ENCODE peak calls at places on chromosomes 7 and 10, in six cellular contexts. E is HepG2, G is GM12878, M is H1, O is GM12892, W is SK-N-SH. Y is an unnamed sample.

GRCh38 chr7:77222065-77222464 is 22.4 kb upstream of the FGL2 start:
- DNase-seq in G (no peak), M (no peak), E (no peak), O (no peak), W (no peak), Y (no peak)

GRCh38 chr7:138663741-138664710 is 37.1 kb downstream of the SVOPL start:
- DNase-seq in E (no peak), O (no peak), G (no peak), M (peak), W (peak), Y (no peak)

GRCh38 chr7:85030893-85031292 is 156.0 kb downstream of the SEMA3D start:
- DNase-seq in O (no peak), E (peak), W (peak), M (no peak), G (no peak), Y (no peak)

GRCh38 chr10:104688251-104688650 is 47.2 kb downstream of the SORCS3 start:
- DNase-seq in W (no peak), O (no peak), E (no peak), M (peak), G (no peak), Y (no peak)

GRCh38 chr10:24446739-24447138 is 237.8 kb downstream of the KIAA1217 start:
- DNase-seq in M (no peak), O (no peak), E (no peak), W (no peak), G (no peak), Y (no peak)

GRCh38 chr7:117124585-117125220 is 171.4 kb downstream of the ST7 start:
- DNase-seq in G (peak), M (no peak), W (peak), O (no peak), E (peak), Y (no peak)

GRCh38 chr10:71795248-71795647 is 21.9 kb upstream of the VSIR start:
- DNase-seq in O (no peak), G (no peak), E (no peak), M (peak), W (no peak), Y (no peak)

GRCh38 chr10:78180306-78180705 is 146.6 kb downstream of the RPS24 start:
- DNase-seq in E (no peak), M (no peak), W (no peak), G (no peak), O (no peak), Y (no peak)

GRCh38 chr7:155509725-155510551 is 36.4 kb downstream of the CNPY1 start:
- DNase-seq in W (no peak), M (peak), O (no peak), G (no peak), E (no peak), Y (no peak)

GRCh38 chr10:111108441-111108840 is 31.6 kb downstream of the ADRA2A start:
- DNase-seq in G (no peak), M (no peak), W (no peak), E (no peak), O (no peak), Y (no peak)

GRCh38 chr10:105538933-105539332 is 897.8 kb downstream of the SORCS3 start:
- DNase-seq in G (no peak), E (no peak), M (peak), W (no peak), O (no peak), Y (no peak)

GRCh38 chr10:84179059-84179710 is 5.6 kb downstream of the GPR15LG start:
- DNase-seq in M (no peak), W (peak), O (no peak), E (no peak), G (no peak), Y (no peak)

GRCh38 chr7:38681882-38682281 is 50.7 kb upstream of the AMPH start:
- DNase-seq in M (no peak), O (no peak), W (no peak), G (no peak), E (no peak), Y (no peak)

GRCh38 chr7:18257711-18258110 is 230.1 kb upstream of the PRPS1L1 start:
- DNase-seq in G (no peak), E (no peak), W (no peak), O (no peak), M (no peak), Y (no peak)

GRCh38 chr7:87000344-87000743 is 59.1 kb downstream of the ELAPOR2 start:
- DNase-seq in E (no peak), G (no peak), O (no peak), W (no peak), M (no peak), Y (no peak)

GRCh38 chr7:74097937-74098614 is 14.5 kb downstream of the LIMK1 start:
- DNase-seq in W (peak), E (no peak), M (no peak), O (no peak), G (no peak), Y (no peak)

GRCh38 chr10:97499561-97500296 is 1.0 kb downstream of the UBTD1 start:
- DNase-seq in M (no peak), G (no peak), W (peak), E (no peak), O (no peak), Y (no peak)

GRCh38 chr7:27251136-27251512 is 8.5 kb downstream of the EVX1 start:
- DNase-seq in O (no peak), E (no peak), G (no peak), M (no peak), W (no peak), Y (no peak)
- TF ChIP-seq TAF1 in O (no peak), E (no peak), G (no peak), M (no peak), W (no peak), Y (no peak)

GRCh38 chr10:63825766-63826165 is 304.6 kb downstream of the REEP3 start:
- DNase-seq in G (no peak), M (no peak), O (no peak), W (no peak), E (no peak), Y (no peak)

GRCh38 chr10:63825111-63825510 is 303.9 kb downstream of the REEP3 start:
- DNase-seq in G (no peak), W (no peak), E (no peak), O (no peak), M (no peak), Y (no peak)

GRCh38 chr10:63819753-63820347 is 298.6 kb downstream of the REEP3 start:
- DNase-seq in W (peak), O (no peak), G (no peak), E (peak), M (peak), Y (no peak)

DNA sequence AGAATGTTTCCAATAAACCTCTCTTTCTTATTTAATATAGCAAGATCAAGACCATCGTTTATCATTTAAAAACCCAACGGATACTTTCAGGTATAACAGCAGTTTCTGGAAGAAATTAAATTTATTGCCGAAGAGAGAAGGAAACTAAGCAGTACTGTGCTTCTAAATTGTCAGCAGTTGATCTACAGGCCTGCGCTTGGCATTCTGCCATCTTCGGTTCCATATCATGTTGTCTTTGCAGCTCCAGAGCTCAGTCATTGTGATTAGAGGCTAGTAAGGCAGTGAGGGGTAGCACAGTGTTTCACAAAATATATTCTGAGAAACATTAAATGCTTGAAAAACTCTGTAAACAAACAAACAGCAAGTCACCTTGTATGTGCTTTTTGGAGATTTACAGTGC is 301.3 kb downstream of the REEP3 start:
- DNase-seq in M (no peak), G (no peak), O (no peak), E (no peak), W (no peak), Y (no peak)
- TF ChIP-seq TAF1 in M (no peak), G (no peak), O (no peak), E (no peak), W (no peak), Y (no peak)

GRCh38 chr10:3468919-3469638 is 296.5 kb upstream of the PITRM1 start:
- DNase-seq in G (no peak), M (no peak), E (no peak), O (no peak), W (no peak), Y (no peak)
- TF ChIP-seq TAF1 in G (no peak), M (no peak), E (no peak), O (no peak), W (no peak), Y (no peak)

GRCh38 chr7:127657500-127657899 is 5.5 kb downstream of the SND1 start:
- DNase-seq in W (no peak), G (no peak), O (no peak), E (no peak), M (no peak), Y (no peak)

GRCh38 chr7:127652333-127653248 is 597 bp downstream of the SND1 start:
- DNase-seq in W (no peak), O (no peak), G (no peak), E (no peak), M (no peak), Y (peak)

GRCh38 chr7:127653396-127653795 is 1.4 kb downstream of the SND1 start:
- DNase-seq in O (no peak), E (no peak), M (no peak), W (no peak), G (no peak), Y (no peak)

GRCh38 chr7:127655720-127656119 is 3.7 kb downstream of the SND1 start:
- DNase-seq in G (no peak), W (no peak), E (no peak), O (no peak), M (no peak), Y (no peak)

GRCh38 chr7:127654404-127655392 is 2.7 kb downstream of the SND1 start:
- DNase-seq in W (no peak), G (no peak), E (no peak), O (no peak), M (no peak), Y (no peak)
- TF ChIP-seq TAF1 in W (no peak), G (no peak), E (no peak), O (no peak), M (no peak), Y (no peak)

DNA sequence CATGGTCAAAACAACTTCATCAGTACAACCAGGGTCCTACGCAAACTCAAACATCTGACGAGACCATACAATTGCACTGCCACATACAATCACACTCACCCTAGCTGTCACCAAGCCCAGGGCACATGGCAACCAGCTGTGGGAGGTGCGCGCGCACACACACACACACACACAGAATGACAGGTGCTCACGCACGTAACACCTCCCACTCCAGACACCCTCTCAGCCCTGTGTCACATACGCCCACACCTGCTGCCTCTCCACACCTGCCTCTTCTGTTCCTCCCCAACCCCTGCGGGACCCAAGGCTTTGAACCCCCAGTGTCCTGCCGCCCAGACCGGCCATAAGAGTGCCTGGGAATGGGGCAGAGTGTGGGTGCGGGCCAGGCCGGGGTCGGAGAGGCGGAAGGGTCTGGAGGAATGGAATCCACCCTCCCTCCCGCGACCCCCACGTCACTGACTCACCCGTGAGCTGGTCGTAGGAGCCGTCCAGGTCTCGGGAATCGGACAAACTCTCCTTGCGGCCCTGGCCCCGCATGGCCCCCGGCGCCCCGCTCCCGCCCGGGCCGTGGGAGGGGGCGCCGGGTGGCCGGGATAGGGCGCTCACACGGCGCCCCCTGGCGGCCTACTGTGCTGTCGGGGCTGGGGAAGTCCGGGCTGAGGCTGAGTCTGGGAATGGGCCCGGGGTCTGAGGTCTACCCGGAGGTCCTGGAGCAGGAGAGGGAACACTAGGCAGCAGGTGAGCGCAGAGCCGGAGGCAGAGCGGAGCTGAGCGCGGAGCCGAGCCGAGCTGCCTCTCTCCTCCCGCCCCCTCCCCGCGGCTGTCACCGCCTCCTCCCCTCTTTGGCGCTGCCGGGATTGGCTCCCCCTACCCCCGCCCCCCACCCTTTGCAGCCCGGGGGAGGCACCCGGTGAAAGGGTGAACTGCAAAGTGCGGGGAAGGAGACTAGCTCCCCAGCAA is at the start of gene KCNIP2:
- DNase-seq in W (peak), G (no peak), E (no peak), M (peak), O (peak), Y (no peak)
- TF ChIP-seq TAF1 in W (no peak), G (no peak), E (no peak), M (peak), O (no peak), Y (no peak)

DNA sequence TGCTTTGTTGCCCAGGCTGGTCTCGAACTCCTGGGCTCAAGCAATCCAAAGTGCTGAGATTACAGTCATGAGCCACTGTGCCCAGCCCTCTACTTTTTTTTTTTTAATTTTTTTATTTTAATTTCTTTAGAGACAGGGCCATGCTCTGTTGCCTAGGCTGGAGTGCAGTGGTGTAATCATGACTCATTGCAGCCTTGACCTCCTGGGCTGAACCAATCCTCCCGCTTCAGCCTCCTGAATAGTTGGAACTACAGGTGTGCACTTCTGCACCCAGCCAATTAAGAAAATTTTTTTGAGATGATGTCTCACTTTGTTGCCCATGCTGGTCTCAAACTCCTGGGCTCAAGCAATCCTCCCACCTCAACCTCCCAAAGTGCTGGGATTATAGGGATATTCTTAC is 528.6 kb downstream of the GATA3 start:
- DNase-seq in W (no peak), O (no peak), E (no peak), G (no peak), M (no peak), Y (no peak)
- TF ChIP-seq TAF1 in W (no peak), O (no peak), E (no peak), G (no peak), M (no peak), Y (no peak)

GRCh38 chr7:156790264-156790663 is 102.7 kb downstream of the LMBR1 start:
- DNase-seq in G (no peak), W (no peak), M (no peak), E (peak), O (no peak), Y (no peak)
- TF ChIP-seq TAF1 in G (no peak), W (no peak), M (no peak), E (no peak), O (no peak), Y (no peak)

DNA sequence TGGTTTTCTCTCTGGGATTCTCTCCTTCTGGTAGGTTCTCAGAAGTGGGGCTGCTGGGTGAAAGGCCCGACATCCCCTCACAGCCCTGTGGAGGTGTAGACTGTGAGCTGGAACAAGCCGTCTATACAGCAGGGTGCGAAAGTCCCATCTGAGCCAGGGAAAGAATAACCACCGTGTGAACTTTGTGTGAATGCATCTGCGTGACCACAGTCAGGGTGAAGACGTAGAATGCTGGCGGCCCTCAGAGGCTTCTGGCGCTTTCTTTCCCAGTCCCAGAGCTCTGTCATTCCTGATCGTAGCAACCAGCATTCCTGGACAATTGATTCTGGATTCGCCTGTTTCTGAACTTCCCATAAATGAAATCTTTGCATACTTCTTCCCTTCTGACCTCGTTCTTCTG is 30.0 kb downstream of the ELFN1 start:
- DNase-seq in O (no peak), E (no peak), G (no peak), M (peak), W (peak), Y (no peak)
- TF ChIP-seq TAF1 in O (no peak), E (no peak), G (no peak), M (no peak), W (no peak), Y (no peak)

GRCh38 chr7:23472974-23473847 is 2.9 kb upstream of the IGF2BP3 start:
- DNase-seq in E (peak), O (no peak), W (peak), M (peak), G (no peak), Y (no peak)

GRCh38 chr7:23472556-23472955 is 2.3 kb upstream of the IGF2BP3 start:
- DNase-seq in G (no peak), E (no peak), W (no peak), O (no peak), M (no peak), Y (no peak)

GRCh38 chr7:23474829-23475578 is 4.7 kb upstream of the IGF2BP3 start:
- DNase-seq in M (no peak), E (no peak), O (no peak), W (no peak), G (no peak), Y (no peak)

GRCh38 chr7:23474098-23474828 is 4.0 kb upstream of the IGF2BP3 start:
- DNase-seq in O (peak), G (peak), W (peak), E (peak), M (peak), Y (peak)

DNA sequence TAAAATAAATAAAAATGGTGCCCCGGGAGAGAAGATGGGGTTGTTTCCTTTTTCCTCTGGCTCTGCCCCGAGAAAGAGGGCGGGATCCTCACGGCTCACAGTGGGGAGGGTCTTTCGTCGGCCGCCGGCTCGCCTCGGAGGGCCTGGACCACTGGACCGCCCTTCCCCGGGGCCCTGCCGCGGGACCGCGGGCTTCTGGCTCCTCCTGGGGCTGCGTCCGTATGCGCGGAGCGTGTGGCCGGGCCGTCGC is 3.5 kb upstream of the IGF2BP3 start:
- DNase-seq in W (no peak), G (no peak), E (peak), M (no peak), O (no peak), Y (no peak)
- TF ChIP-seq TAF1 in W (no peak), G (no peak), E (no peak), M (no peak), O (no peak), Y (no peak)

GRCh38 chr10:49139866-49140195 is 6.0 kb upstream of the FAM170B start:
- DNase-seq in M (no peak), G (no peak), O (no peak), W (no peak), E (no peak), Y (no peak)
- TF ChIP-seq TAF1 in M (no peak), G (no peak), O (no peak), W (no peak), E (no peak), Y (no peak)